ENCODE peak calls at places on chromosomes 4 and X, in four cellular contexts. M is stimulated activated naive CD8-positive, alpha-beta T cell treated with anti-CD3 and anti-CD28 coated beads, Interleukin-15, Interleukin-2, amounts not matched to agents 100 U/mL and 50 U/mL, for 24 hours; R is pancreas; G is KG1. L is an unnamed sample.

GRCh38 chr4:40455340-40455902 is 120.3 kb downstream of the CHRNA9 start:
- DNase-seq in M (no peak), R (no peak), G (no peak), L (peak; percentile 46)

GRCh38 chr4:153249199-153250154 is 45.2 kb downstream of the TRIM2 start:
- DNase-seq in M (peak; percentile 88), R (peak; percentile 79), G (no peak), L (peak; percentile 62)

GRCh38 chr4:151389316-151389715 is 19.7 kb upstream of the FHIP1A start:
- DNase-seq in M (no peak), R (no peak), G (no peak), L (no peak)

GRCh38 chr4:8558080-8558960 is 21.9 kb upstream of the GPR78 start:
- DNase-seq in M (no peak), R (no peak), G (no peak), L (no peak)

GRCh38 chrX:130055103-130055502 is 55.2 kb downstream of the ELF4 start:
- DNase-seq in M (no peak), R (no peak), G (no peak), L (no peak)

GRCh38 chr4:24230955-24231354 is 341.1 kb upstream of the PPARGC1A start:
- DNase-seq in M (no peak), R (no peak), G (no peak), L (no peak)

GRCh38 chrX:15468036-15468435 is 25.1 kb downstream of the PIR start:
- DNase-seq in M (no peak), R (no peak), G (peak; percentile 0), L (no peak)

GRCh38 chr4:158411180-158411721 is 110.4 kb upstream of the RXFP1 start:
- DNase-seq in M (no peak), R (no peak), G (no peak), L (no peak)

GRCh38 chr4:158809611-158810486 is 41.0 kb downstream of the FNIP2 start:
- DNase-seq in M (no peak), R (no peak), G (no peak), L (no peak)

GRCh38 chr4:164617426-164617825 is 136.5 kb upstream of the SMIM31 start:
- DNase-seq in M (no peak), R (no peak), G (no peak), L (no peak)

GRCh38 chrX:110021180-110022022 is 18.5 kb downstream of the TMEM164 start:
- DNase-seq in M (no peak), R (no peak), G (no peak), L (no peak)

GRCh38 chr4:144970597-144970996 is 127.4 kb downstream of the ANAPC10 start:
- DNase-seq in M (no peak), R (no peak), G (no peak), L (no peak)

GRCh38 chrX:66672106-66672505 is 33.2 kb upstream of the EDA2R start:
- DNase-seq in M (no peak), R (no peak), G (no peak), L (no peak)

GRCh38 chrX:154040863-154041262 is 21.2 kb upstream of the IRAK1 start:
- DNase-seq in M (no peak), R (no peak), G (no peak), L (no peak)

GRCh38 chr4:99677161-99677560 is 19.5 kb upstream of the C4orf54 start:
- DNase-seq in M (no peak), R (no peak), G (no peak), L (no peak)

GRCh38 chrX:154374361-154375155 is at the start of gene FLNA:
- DNase-seq in M (peak; percentile 53), R (no peak), G (no peak), L (no peak)

GRCh38 chr4:123600921-123601904 is 204.6 kb downstream of the SPRY1 start:
- DNase-seq in M (no peak), R (no peak), G (no peak), L (no peak)

GRCh38 chr4:93878566-93878965 is 50.0 kb downstream of the ATOH1 start:
- DNase-seq in M (no peak), R (no peak), G (no peak), L (no peak)

GRCh38 chrX:45347877-45348675 is 147.4 kb upstream of the DIPK2B start:
- DNase-seq in M (no peak), R (no peak), G (no peak), L (no peak)

GRCh38 chrX:39336709-39337294 is 535.5 kb downstream of the MID1IP1 start:
- DNase-seq in M (peak; percentile 25), R (no peak), G (no peak), L (no peak)

GRCh38 chr4:150078996-150079581 is 844 bp downstream of the DCLK2 start:
- DNase-seq in M (peak; percentile 20), R (peak; percentile 43), G (no peak), L (peak; percentile 31)

GRCh38 chr4:74934016-74934821 is 1.3 kb downstream of the PARM1 start:
- DNase-seq in M (peak; percentile 5), R (peak; percentile 61), G (no peak), L (peak; percentile 64)

GRCh38 chr4:54581807-54582206 is 76.0 kb upstream of the KIT start:
- DNase-seq in M (no peak), R (no peak), G (no peak), L (no peak)

GRCh38 chr4:170662250-170662649 is 572.5 kb upstream of the AADAT start:
- DNase-seq in M (no peak), R (no peak), G (no peak), L (no peak)

GRCh38 chrX:41468647-41469323 is 21.6 kb downstream of the NYX start:
- DNase-seq in M (no peak), R (no peak), G (no peak), L (no peak)

GRCh38 chr4:19961092-19961491 is 290.6 kb upstream of the SLIT2 start:
- DNase-seq in M (no peak), R (no peak), G (no peak), L (no peak)

GRCh38 chr4:77818077-77818666 is 996 bp downstream of the CNOT6L start:
- DNase-seq in M (peak; percentile 56), R (peak; percentile 77), G (peak; percentile 43), L (peak; percentile 73)

GRCh38 chr4:15729910-15730533 is 27.2 kb downstream of the BST1 start:
- DNase-seq in M (peak; percentile 15), R (no peak), G (peak; percentile 31), L (no peak)

L was measured in lung.